ENCODE peak calls at places on chromosome 10, in ten cellular contexts. One of them, this sample, is unnamed.

GRCh38 chr10:35827783-35828182 is 185.7 kb upstream of the FZD8 start:
- DNase-seq in IMR-90: no peak
- DNase-seq in tibial artery: no peak
- DNase-seq in fibroblast of mammary gland: no peak
- DNase-seq in astrocyte of the cerebellum: no peak
- DNase-seq in AG09309: no peak
- DNase-seq in left ventricle myocardium inferior: no peak
- DNase-seq in foreskin fibroblast: no peak
- DNase-seq in tibial nerve: no peak
- DNase-seq in epithelial cell of esophagus: no peak
- DNase-seq in this sample: no peak

GRCh38 chr10:115167716-115168115 is 74.6 kb downstream of the ATRNL1 start:
- DNase-seq in tibial artery: no peak
- DNase-seq in left ventricle myocardium inferior: no peak
- DNase-seq in epithelial cell of esophagus: peak; percentile 27
- DNase-seq in astrocyte of the cerebellum: no peak
- DNase-seq in AG09309: no peak
- DNase-seq in IMR-90: no peak
- DNase-seq in foreskin fibroblast: no peak
- DNase-seq in tibial nerve: no peak
- DNase-seq in fibroblast of mammary gland: no peak
- DNase-seq in this sample: no peak

GRCh38 chr10:90443342-90443741 is 414.5 kb downstream of the HTR7 start:
- DNase-seq in AG09309: no peak
- DNase-seq in astrocyte of the cerebellum: no peak
- DNase-seq in foreskin fibroblast: peak; percentile 16
- DNase-seq in epithelial cell of esophagus: no peak
- DNase-seq in left ventricle myocardium inferior: no peak
- DNase-seq in tibial nerve: no peak
- DNase-seq in tibial artery: no peak
- DNase-seq in IMR-90: no peak
- DNase-seq in fibroblast of mammary gland: no peak
- DNase-seq in this sample: no peak

GRCh38 chr10:95792874-95793285 is 36.9 kb downstream of the ENTPD1 start:
- DNase-seq in IMR-90: peak; percentile 72
- DNase-seq in AG09309: no peak
- DNase-seq in foreskin fibroblast: peak; percentile 77
- DNase-seq in astrocyte of the cerebellum: peak; percentile 9
- DNase-seq in epithelial cell of esophagus: no peak
- DNase-seq in left ventricle myocardium inferior: no peak
- DNase-seq in tibial artery: peak; percentile 58
- DNase-seq in fibroblast of mammary gland: peak; percentile 47
- DNase-seq in tibial nerve: no peak
- DNase-seq in this sample: peak; percentile 60

GRCh38 chr10:116170815-116171250 is 102.2 kb downstream of the GFRA1 start:
- DNase-seq in tibial artery: no peak
- DNase-seq in fibroblast of mammary gland: peak; percentile 70
- DNase-seq in AG09309: peak; percentile 24
- DNase-seq in astrocyte of the cerebellum: peak; percentile 31
- DNase-seq in tibial nerve: no peak
- DNase-seq in foreskin fibroblast: peak; percentile 37
- DNase-seq in left ventricle myocardium inferior: no peak
- DNase-seq in IMR-90: peak; percentile 26
- DNase-seq in epithelial cell of esophagus: no peak
- DNase-seq in this sample: peak; percentile 21

GRCh38 chr10:125117941-125118630 is 42.3 kb downstream of the CTBP2 start:
- DNase-seq in astrocyte of the cerebellum: no peak
- DNase-seq in AG09309: no peak
- DNase-seq in tibial artery: peak; percentile 84
- DNase-seq in foreskin fibroblast: peak; percentile 64
- DNase-seq in tibial nerve: peak; percentile 21
- DNase-seq in epithelial cell of esophagus: no peak
- DNase-seq in IMR-90: no peak
- DNase-seq in fibroblast of mammary gland: peak; percentile 31
- DNase-seq in left ventricle myocardium inferior: peak; percentile 55
- DNase-seq in this sample: no peak

GRCh38 chr10:117413928-117414618 is 38.8 kb upstream of the PDZD8 start:
- DNase-seq in foreskin fibroblast: peak; percentile 93
- DNase-seq in IMR-90: no peak
- DNase-seq in fibroblast of mammary gland: peak; percentile 83
- DNase-seq in left ventricle myocardium inferior: no peak
- DNase-seq in AG09309: no peak
- DNase-seq in tibial artery: no peak
- DNase-seq in astrocyte of the cerebellum: no peak
- DNase-seq in tibial nerve: no peak
- DNase-seq in epithelial cell of esophagus: peak; percentile 93
- DNase-seq in this sample: no peak

GRCh38 chr10:111299037-111299436 is 222.2 kb downstream of the ADRA2A start:
- DNase-seq in fibroblast of mammary gland: no peak
- DNase-seq in AG09309: no peak
- DNase-seq in epithelial cell of esophagus: no peak
- DNase-seq in tibial artery: no peak
- DNase-seq in IMR-90: no peak
- DNase-seq in foreskin fibroblast: no peak
- DNase-seq in left ventricle myocardium inferior: no peak
- DNase-seq in tibial nerve: no peak
- DNase-seq in astrocyte of the cerebellum: no peak
- DNase-seq in this sample: no peak

GRCh38 chr10:133030126-133030525 is 57.6 kb upstream of the ADGRA1 start:
- DNase-seq in IMR-90: no peak
- DNase-seq in epithelial cell of esophagus: no peak
- DNase-seq in AG09309: no peak
- DNase-seq in foreskin fibroblast: no peak
- DNase-seq in left ventricle myocardium inferior: no peak
- DNase-seq in fibroblast of mammary gland: no peak
- DNase-seq in astrocyte of the cerebellum: no peak
- DNase-seq in tibial artery: no peak
- DNase-seq in tibial nerve: no peak
- DNase-seq in this sample: no peak

GRCh38 chr10:103193820-103194529 is 903 bp upstream of the NT5C2 start:
- DNase-seq in left ventricle myocardium inferior: no peak
- DNase-seq in IMR-90: peak; percentile 8
- DNase-seq in fibroblast of mammary gland: peak; percentile 77
- DNase-seq in astrocyte of the cerebellum: peak; percentile 36
- DNase-seq in tibial nerve: no peak
- DNase-seq in foreskin fibroblast: no peak
- DNase-seq in epithelial cell of esophagus: peak; percentile 76
- DNase-seq in tibial artery: no peak
- DNase-seq in AG09309: no peak
- DNase-seq in this sample: no peak

GRCh38 chr10:60189861-60190475 is 199.7 kb downstream of the ANK3 start:
- DNase-seq in tibial artery: no peak
- DNase-seq in astrocyte of the cerebellum: no peak
- DNase-seq in IMR-90: no peak
- DNase-seq in tibial nerve: no peak
- DNase-seq in epithelial cell of esophagus: no peak
- DNase-seq in fibroblast of mammary gland: no peak
- DNase-seq in AG09309: no peak
- DNase-seq in foreskin fibroblast: no peak
- DNase-seq in left ventricle myocardium inferior: no peak
- DNase-seq in this sample: no peak

GRCh38 chr10:58174831-58175230 is 92.9 kb downstream of the IPMK start:
- DNase-seq in astrocyte of the cerebellum: no peak
- DNase-seq in tibial nerve: no peak
- DNase-seq in fibroblast of mammary gland: no peak
- DNase-seq in IMR-90: no peak
- DNase-seq in AG09309: no peak
- DNase-seq in left ventricle myocardium inferior: no peak
- DNase-seq in tibial artery: no peak
- DNase-seq in epithelial cell of esophagus: no peak
- DNase-seq in foreskin fibroblast: no peak
- DNase-seq in this sample: no peak

DNA sequence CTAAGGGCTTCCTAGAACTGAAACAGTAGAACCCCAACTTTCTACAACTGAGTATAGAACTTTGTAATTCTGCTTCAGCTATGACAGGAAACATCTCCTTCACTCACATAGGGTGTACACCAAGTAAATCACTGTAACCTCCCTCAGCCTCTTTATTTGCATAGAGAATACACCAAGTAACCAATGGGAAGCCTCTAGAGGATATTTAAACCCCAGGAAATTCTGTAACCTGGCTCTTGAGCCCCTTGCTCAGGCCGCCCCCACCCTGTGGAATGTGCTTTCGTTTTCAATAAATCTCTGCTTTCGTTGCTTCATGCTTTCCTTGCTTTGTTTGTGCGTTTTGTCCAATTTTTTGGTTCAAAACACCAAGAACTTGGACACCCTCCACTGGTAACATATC is 60.3 kb downstream of the CLRN3 start:
- DNase-seq in epithelial cell of esophagus: no peak
- DNase-seq in IMR-90: no peak
- DNase-seq in left ventricle myocardium inferior: no peak
- DNase-seq in tibial artery: no peak
- DNase-seq in astrocyte of the cerebellum: no peak
- DNase-seq in fibroblast of mammary gland: no peak
- DNase-seq in AG09309: no peak
- DNase-seq in tibial nerve: no peak
- DNase-seq in foreskin fibroblast: no peak
- DNase-seq in this sample: no peak
- H3K4me3 ChIP-seq in epithelial cell of esophagus: no peak overlapping the region
- H3K4me3 ChIP-seq in IMR-90: no peak overlapping the region
- H3K4me3 ChIP-seq in left ventricle myocardium inferior: no peak overlapping the region
- H3K4me3 ChIP-seq in tibial artery: no peak overlapping the region
- H3K4me3 ChIP-seq in astrocyte of the cerebellum: no peak overlapping the region
- H3K4me3 ChIP-seq in fibroblast of mammary gland: no peak overlapping the region
- H3K4me3 ChIP-seq in AG09309: no peak overlapping the region
- H3K4me3 ChIP-seq in tibial nerve: no peak overlapping the region
- H3K4me3 ChIP-seq in foreskin fibroblast: no peak overlapping the region
- H3K4me3 ChIP-seq in this sample: no peak overlapping the region

GRCh38 chr10:84114088-84114667 is 25.1 kb upstream of the GHITM start:
- DNase-seq in astrocyte of the cerebellum: no peak
- DNase-seq in tibial nerve: no peak
- DNase-seq in IMR-90: no peak
- DNase-seq in fibroblast of mammary gland: peak; percentile 1
- DNase-seq in tibial artery: no peak
- DNase-seq in left ventricle myocardium inferior: no peak
- DNase-seq in foreskin fibroblast: no peak
- DNase-seq in epithelial cell of esophagus: peak; percentile 36
- DNase-seq in AG09309: no peak
- DNase-seq in this sample: no peak
- TF ChIP-seq CTCF in astrocyte of the cerebellum: no peak
- TF ChIP-seq CTCF in tibial nerve: no peak
- TF ChIP-seq CTCF in IMR-90: peak; percentile 31
- TF ChIP-seq CTCF in fibroblast of mammary gland: peak; percentile 28
- TF ChIP-seq CTCF in tibial artery: no peak
- TF ChIP-seq CTCF in left ventricle myocardium inferior: peak; percentile 35
- TF ChIP-seq CTCF in foreskin fibroblast: no peak
- TF ChIP-seq CTCF in epithelial cell of esophagus: peak; percentile 41
- TF ChIP-seq CTCF in AG09309: peak; percentile 29
- TF ChIP-seq CTCF in this sample: no peak

DNA sequence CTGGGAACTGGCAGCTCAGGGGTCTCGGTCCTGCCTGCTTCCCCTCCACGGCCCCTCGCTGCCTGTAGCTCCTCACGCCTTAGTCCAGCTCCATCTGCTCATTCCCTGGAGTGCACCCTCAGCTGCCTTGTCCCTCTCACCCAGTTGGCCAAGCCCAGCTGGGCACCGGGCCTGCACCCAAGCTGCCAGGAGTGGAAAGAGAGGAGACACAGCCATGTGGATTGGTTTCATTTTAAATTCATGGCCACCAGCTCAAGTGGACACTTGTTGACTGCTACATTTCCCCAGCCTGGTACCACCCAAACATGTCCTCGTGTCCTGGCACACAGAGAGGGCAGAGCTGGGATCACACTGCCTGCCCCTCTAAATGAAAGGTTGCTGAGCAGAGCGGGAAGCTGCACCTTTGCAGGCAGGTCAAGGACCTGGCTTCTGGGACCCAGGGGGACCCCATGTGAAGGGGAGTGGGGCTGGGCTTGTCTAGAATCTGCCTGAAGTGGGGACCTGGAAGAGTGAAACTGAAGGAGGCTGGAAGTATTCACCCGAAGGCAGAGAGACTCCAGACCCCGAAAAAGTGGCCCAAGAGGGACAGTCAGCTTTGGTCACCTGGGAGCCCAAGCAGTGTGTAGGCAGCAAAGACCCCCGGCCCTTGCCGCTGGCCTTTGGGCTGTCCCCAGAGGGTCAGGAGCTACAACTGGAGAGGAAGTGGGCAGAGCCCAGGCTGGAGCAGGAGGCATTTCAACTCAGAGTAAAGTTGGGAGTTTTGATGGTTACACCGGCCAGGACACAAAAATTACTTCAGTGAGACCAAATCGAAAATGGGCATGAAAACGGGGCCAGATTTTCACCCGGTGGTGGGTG is 15.0 kb upstream of the BNIP3 start:
- DNase-seq in foreskin fibroblast: no peak
- DNase-seq in IMR-90: no peak
- DNase-seq in fibroblast of mammary gland: no peak
- DNase-seq in left ventricle myocardium inferior: peak; percentile 63
- DNase-seq in tibial nerve: no peak
- DNase-seq in AG09309: no peak
- DNase-seq in epithelial cell of esophagus: no peak
- DNase-seq in astrocyte of the cerebellum: no peak
- DNase-seq in tibial artery: peak; percentile 64
- DNase-seq in this sample: no peak
- H3K4me3 ChIP-seq in foreskin fibroblast: no peak overlapping the region
- H3K4me3 ChIP-seq in IMR-90: no peak overlapping the region
- H3K4me3 ChIP-seq in fibroblast of mammary gland: no peak overlapping the region
- H3K4me3 ChIP-seq in left ventricle myocardium inferior: peak overlapping the region; percentile 20
- H3K4me3 ChIP-seq in tibial nerve: no peak overlapping the region
- H3K4me3 ChIP-seq in AG09309: no peak overlapping the region
- H3K4me3 ChIP-seq in epithelial cell of esophagus: no peak overlapping the region
- H3K4me3 ChIP-seq in astrocyte of the cerebellum: no peak overlapping the region
- H3K4me3 ChIP-seq in tibial artery: no peak overlapping the region
- H3K4me3 ChIP-seq in this sample: no peak overlapping the region

GRCh38 chr10:33289776-33290175 is 44.7 kb downstream of the NRP1 start:
- DNase-seq in AG09309: no peak
- DNase-seq in foreskin fibroblast: no peak
- DNase-seq in astrocyte of the cerebellum: no peak
- DNase-seq in epithelial cell of esophagus: no peak
- DNase-seq in tibial nerve: no peak
- DNase-seq in IMR-90: no peak
- DNase-seq in fibroblast of mammary gland: no peak
- DNase-seq in tibial artery: no peak
- DNase-seq in left ventricle myocardium inferior: no peak
- DNase-seq in this sample: no peak

GRCh38 chr10:33288127-33288526 is 46.3 kb downstream of the NRP1 start:
- DNase-seq in tibial nerve: no peak
- DNase-seq in fibroblast of mammary gland: no peak
- DNase-seq in foreskin fibroblast: no peak
- DNase-seq in left ventricle myocardium inferior: no peak
- DNase-seq in tibial artery: no peak
- DNase-seq in epithelial cell of esophagus: no peak
- DNase-seq in AG09309: no peak
- DNase-seq in astrocyte of the cerebellum: no peak
- DNase-seq in IMR-90: no peak
- DNase-seq in this sample: no peak

GRCh38 chr10:33293081-33293480 is 41.4 kb downstream of the NRP1 start:
- DNase-seq in left ventricle myocardium inferior: no peak
- DNase-seq in foreskin fibroblast: peak; percentile 41
- DNase-seq in tibial artery: no peak
- DNase-seq in epithelial cell of esophagus: no peak
- DNase-seq in IMR-90: no peak
- DNase-seq in tibial nerve: no peak
- DNase-seq in fibroblast of mammary gland: no peak
- DNase-seq in AG09309: no peak
- DNase-seq in astrocyte of the cerebellum: no peak
- DNase-seq in this sample: no peak

GRCh38 chr10:33291053-33291592 is 43.3 kb downstream of the NRP1 start:
- DNase-seq in tibial artery: no peak
- DNase-seq in AG09309: peak; percentile 89
- DNase-seq in left ventricle myocardium inferior: no peak
- DNase-seq in epithelial cell of esophagus: peak; percentile 81
- DNase-seq in IMR-90: peak; percentile 87
- DNase-seq in tibial nerve: no peak
- DNase-seq in foreskin fibroblast: peak; percentile 84
- DNase-seq in astrocyte of the cerebellum: peak; percentile 90
- DNase-seq in fibroblast of mammary gland: peak; percentile 73
- DNase-seq in this sample: peak; percentile 89

GRCh38 chr10:33290286-33291052 is 44.0 kb downstream of the NRP1 start:
- DNase-seq in left ventricle myocardium inferior: no peak
- DNase-seq in IMR-90: no peak
- DNase-seq in tibial artery: no peak
- DNase-seq in tibial nerve: no peak
- DNase-seq in foreskin fibroblast: no peak
- DNase-seq in fibroblast of mammary gland: no peak
- DNase-seq in epithelial cell of esophagus: no peak
- DNase-seq in astrocyte of the cerebellum: no peak
- DNase-seq in AG09309: no peak
- DNase-seq in this sample: no peak
- TF ChIP-seq CTCF in left ventricle myocardium inferior: peak; percentile 29
- TF ChIP-seq CTCF in IMR-90: peak; percentile 17
- TF ChIP-seq CTCF in tibial artery: no peak
- TF ChIP-seq CTCF in tibial nerve: no peak
- TF ChIP-seq CTCF in foreskin fibroblast: no peak
- TF ChIP-seq CTCF in fibroblast of mammary gland: no peak
- TF ChIP-seq CTCF in epithelial cell of esophagus: no peak
- TF ChIP-seq CTCF in astrocyte of the cerebellum: peak; percentile 31
- TF ChIP-seq CTCF in AG09309: peak; percentile 29
- TF ChIP-seq CTCF in this sample: no peak

This sample was measured in AG04449.